ENCODE peak calls at places on chromosomes 13 and 19, in seven cellular contexts. D is neural progenitor cell; P is adrenal gland; R is Karpas-422; Y is heart left ventricle; L is keratinocyte; T is effector memory CD4-positive, alpha-beta T cell. N is an unnamed sample. For H3K9me3, the result is how much of the 10 kb centered on the place peaks cover.

GRCh38 chr13:43546821-43547220 is 240.0 kb downstream of the ENOX1 start:
- DNase-seq in D (peak), P (no peak), R (no peak), Y (no peak), L (no peak), T (no peak), N (no peak)

GRCh38 chr13:50125556-50126377 is 110.5 kb downstream of the KCNRG start:
- DNase-seq in D (peak), P (peak), R (peak), Y (peak), L (no peak), T (peak), N (peak)

GRCh38 chr13:113901231-113901630 is 37.4 kb upstream of the GAS6 start:
- DNase-seq in D (no peak), P (no peak), R (no peak), Y (no peak), L (no peak), T (no peak), N (no peak)

GRCh38 chr13:55783841-55784240 is 1356.9 kb upstream of the PRR20A start:
- DNase-seq in D (no peak), P (no peak), R (no peak), Y (no peak), L (no peak), T (no peak), N (no peak)

GRCh38 chr19:46890423-46891170 is 29.8 kb downstream of the ARHGAP35 start:
- DNase-seq in D (no peak), P (no peak), R (peak), Y (no peak), L (no peak), T (no peak), N (no peak)

GRCh38 chr19:310781-311496 is 19.7 kb upstream of the PLPP2 start:
- DNase-seq in D (no peak), P (no peak), R (no peak), Y (no peak), L (no peak), T (no peak), N (peak)

GRCh38 chr13:58960909-58961308 is 1202.8 kb downstream of the DIAPH3 start:
- DNase-seq in D (peak), P (no peak), R (peak), Y (no peak), L (no peak), T (no peak), N (no peak)

GRCh38 chr19:55372316-55373081 is 2.2 kb upstream of the IL11 start:
- DNase-seq in D (no peak), P (no peak), R (no peak), Y (no peak), L (no peak), T (peak), N (no peak)

GRCh38 chr13:32330438-32330837 is 15.1 kb downstream of the BRCA2 start:
- DNase-seq in D (no peak), P (no peak), R (no peak), Y (no peak), L (no peak), T (no peak), N (no peak)

GRCh38 chr19:28443361-28443760 is 769.6 kb downstream of the UQCRFS1 start:
- DNase-seq in D (peak), P (no peak), R (no peak), Y (no peak), L (no peak), T (no peak), N (no peak)

GRCh38 chr19:20325151-20325550 is 158.1 kb downstream of the ZNF486 start:
- DNase-seq in D (no peak), P (no peak), R (no peak), Y (no peak), L (no peak), T (no peak), N (no peak)

GRCh38 chr13:40549500-40550094 is 116.8 kb downstream of the FOXO1 start:
- DNase-seq in D (no peak), P (no peak), R (no peak), Y (no peak), L (no peak), T (no peak), N (no peak)

GRCh38 chr13:102710261-102710679 is 15.4 kb upstream of the METTL21C start:
- DNase-seq in D (no peak), P (no peak), R (no peak), Y (no peak), L (no peak), T (no peak), N (no peak)

GRCh38 chr13:32075150-32075851 is 43.7 kb downstream of the FRY start:
- DNase-seq in D (no peak), P (no peak), R (no peak), Y (no peak), L (no peak), T (no peak), N (no peak)

GRCh38 chr13:106418556-106418955 is 116.9 kb downstream of the EFNB2 start:
- DNase-seq in D (no peak), P (no peak), R (no peak), Y (no peak), L (no peak), T (no peak), N (no peak)

GRCh38 chr13:87954116-87954515 is 282.9 kb downstream of the SLITRK5 start:
- DNase-seq in D (no peak), P (no peak), R (no peak), Y (no peak), L (no peak), T (no peak), N (no peak)

GRCh38 chr13:26837102-26837501 is 76.5 kb upstream of the GPR12 start:
- DNase-seq in D (no peak), P (no peak), R (no peak), Y (no peak), L (no peak), T (no peak), N (no peak)

GRCh38 chr19:48745208-48745995 is 1.3 kb downstream of the IZUMO1 start:
- DNase-seq in D (peak), P (peak), R (peak), Y (peak), L (no peak), T (peak), N (no peak)

GRCh38 chr19:4754248-4754647 is 30.6 kb upstream of the DPP9 start:
- DNase-seq in D (no peak), P (no peak), R (peak), Y (no peak), L (no peak), T (no peak), N (no peak)

GRCh38 chr19:4425531-4425930 is 23.1 kb downstream of the CHAF1A start:
- DNase-seq in D (no peak), P (no peak), R (no peak), Y (no peak), L (no peak), T (no peak), N (no peak)

GRCh38 chr13:74047925-74048324 is 86.3 kb downstream of the KLF12 start:
- DNase-seq in D (peak), P (no peak), R (no peak), Y (no peak), L (no peak), T (no peak), N (no peak)

GRCh38 chr13:50170447-50171037 is 155.3 kb downstream of the KCNRG start:
- DNase-seq in D (no peak), P (no peak), R (no peak), Y (no peak), L (no peak), T (no peak), N (no peak)

GRCh38 chr19:677201-677600 is 1.0 kb downstream of the FSTL3 start:
- DNase-seq in D (no peak), P (peak), R (no peak), Y (peak), L (no peak), T (no peak), N (peak)

GRCh38 chr13:109918179-109918651 is 131.8 kb upstream of the IRS2 start:
- DNase-seq in D (peak), P (no peak), R (no peak), Y (no peak), L (no peak), T (no peak), N (no peak)

GRCh38 chr13:113114511-113115362 is 7.9 kb upstream of the F10 start:
- DNase-seq in D (no peak), P (no peak), R (no peak), Y (peak), L (no peak), T (no peak), N (peak)

GRCh38 chr19:10514211-10515145 is 2.8 kb downstream of the S1PR5 start:
- DNase-seq in D (peak), P (no peak), R (peak), Y (no peak), L (no peak), T (no peak), N (no peak)

GRCh38 chr13:61148211-61148610 is 267.4 kb downstream of the PCDH20 start:
- DNase-seq in D (peak), P (no peak), R (no peak), Y (no peak), L (no peak), T (no peak), N (no peak)

GRCh38 chr19:7857727-7858701 is 16.2 kb downstream of the PRR36 start:
- DNase-seq in D (peak), P (no peak), R (peak), Y (no peak), L (no peak), T (no peak), N (no peak)

GRCh38 chr13:113863511-113864302 is at the start of gene GAS6:
- DNase-seq in D (peak), P (peak), R (no peak), Y (peak), L (no peak), T (no peak), N (peak)

GRCh38 chr19:37928527-37929286 is 21.7 kb downstream of the SIPA1L3 start:
- DNase-seq in D (no peak), P (no peak), R (peak), Y (no peak), L (no peak), T (no peak), N (no peak)

GRCh38 chr13:113976711-113977684 is 3.1 kb upstream of the C13orf46 start:
- DNase-seq in D (no peak), P (no peak), R (no peak), Y (no peak), L (no peak), T (no peak), N (no peak)

GRCh38 chr19:2455481-2456300 is 1.1 kb downstream of the LMNB2 start:
- DNase-seq in D (peak), P (peak), R (peak), Y (peak), L (no peak), T (no peak), N (no peak)

GRCh38 chr13:51191743-51192142 is 30.5 kb upstream of the FAM124A start:
- DNase-seq in D (no peak), P (no peak), R (no peak), Y (no peak), L (no peak), T (no peak), N (no peak)

GRCh38 chr13:25502551-25502950 is 130.8 kb downstream of the ATP8A2 start:
- DNase-seq in D (no peak), P (no peak), R (peak), Y (no peak), L (no peak), T (no peak), N (no peak)

GRCh38 chr13:100438059-100438788 is 150.4 kb downstream of the GGACT start:
- DNase-seq in D (no peak), P (no peak), R (no peak), Y (no peak), L (no peak), T (no peak), N (no peak)
- H3K9me3 ChIP-seq in D (under half), P (under half), R (under half), Y (under half), L (under half), T (under half), N (under half)

GRCh38 chr19:54002495-54003315 is 11.3 kb downstream of the CACNG6 start:
- DNase-seq in D (no peak), P (no peak), R (no peak), Y (no peak), L (no peak), T (no peak), N (no peak)

GRCh38 chr19:54001496-54001895 is 10.1 kb downstream of the CACNG6 start:
- DNase-seq in D (no peak), P (no peak), R (no peak), Y (no peak), L (no peak), T (no peak), N (no peak)

GRCh38 chr19:53994811-53995210 is 3.4 kb downstream of the CACNG6 start:
- DNase-seq in D (no peak), P (no peak), R (no peak), Y (no peak), L (no peak), T (no peak), N (no peak)

GRCh38 chr19:53998223-53998622 is 6.8 kb downstream of the CACNG6 start:
- DNase-seq in D (no peak), P (no peak), R (no peak), Y (no peak), L (no peak), T (no peak), N (no peak)

GRCh38 chr19:53999694-54000093 is 8.3 kb downstream of the CACNG6 start:
- DNase-seq in D (no peak), P (no peak), R (no peak), Y (no peak), L (no peak), T (no peak), N (no peak)
- H3K9me3 ChIP-seq in D (under half), P (under half), R (under half), Y (under half), L (under half), T (under half), N (under half)

DNA sequence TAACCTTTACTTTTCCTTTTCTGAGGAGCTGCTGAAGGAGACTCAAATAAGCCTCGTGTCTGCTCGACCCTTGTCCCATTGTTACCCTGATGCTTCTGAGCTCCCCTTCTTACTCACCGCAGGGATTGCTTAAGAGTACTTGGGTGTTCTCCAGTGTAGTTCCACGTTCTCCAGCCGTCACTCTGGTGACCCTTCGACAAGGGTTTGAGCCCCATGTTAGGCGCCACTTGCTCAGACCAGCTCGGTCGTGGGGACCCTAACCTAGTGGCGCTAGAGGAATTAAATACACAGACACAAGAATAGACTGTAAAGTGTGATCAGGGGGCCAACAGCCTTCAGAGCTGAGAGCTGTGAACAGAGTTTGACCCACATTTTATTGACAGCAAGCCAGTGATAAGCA is 10.3 kb downstream of the ZNF480 start:
- DNase-seq in D (peak), P (no peak), R (peak), Y (no peak), L (no peak), T (no peak), N (no peak)
- H3K9me3 ChIP-seq in D (under half), P (under half), R (half or more), Y (under half), L (under half), T (under half), N (under half)

GRCh38 chr19:57974434-57974833 is at the start of gene C19orf18:
- DNase-seq in D (no peak), P (no peak), R (no peak), Y (no peak), L (no peak), T (no peak), N (no peak)

GRCh38 chr19:57978586-57979289 is 4.4 kb upstream of the C19orf18 start:
- DNase-seq in D (no peak), P (no peak), R (no peak), Y (no peak), L (no peak), T (no peak), N (no peak)
- H3K9me3 ChIP-seq in D (half or more), P (half or more), R (half or more), Y (under half), L (under half), T (half or more), N (half or more)

DNA sequence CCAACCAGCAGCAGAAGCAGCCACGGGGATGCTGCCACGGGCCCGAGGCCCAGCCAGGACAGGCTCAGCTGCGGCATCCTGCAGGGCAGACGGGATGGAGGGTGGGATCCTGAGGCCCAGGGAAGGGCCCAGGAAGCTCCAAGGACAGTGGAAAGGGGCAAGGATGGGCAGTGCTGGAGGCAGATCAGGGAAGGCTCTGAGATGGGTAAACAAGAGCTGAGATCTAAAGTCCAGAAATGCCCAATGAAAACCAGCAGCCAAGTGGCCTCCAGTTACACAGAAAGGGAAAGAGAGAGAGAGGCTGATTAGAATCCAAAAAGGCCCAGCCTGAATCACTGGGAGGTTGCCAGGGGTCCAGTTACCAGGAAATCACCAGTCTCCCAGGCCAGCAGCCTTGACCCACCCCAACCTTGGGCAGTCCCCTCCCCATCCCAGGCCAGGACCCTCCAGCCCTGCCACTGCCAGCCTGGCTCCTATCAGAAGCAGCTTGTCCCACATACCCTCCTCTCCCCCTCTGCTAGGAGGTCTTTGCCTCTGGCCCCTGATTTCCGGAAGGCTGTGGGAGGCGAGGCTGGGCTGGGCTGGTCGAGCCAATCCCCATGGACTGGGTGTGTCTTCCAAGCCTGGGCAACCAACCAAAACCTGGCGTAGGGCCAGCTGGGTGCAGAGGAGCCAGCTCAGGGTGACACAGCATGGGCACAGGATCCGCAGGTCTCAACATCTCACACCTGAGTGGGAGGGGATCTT is at the start of gene CYP4F11:
- DNase-seq in D (no peak), P (peak), R (peak), Y (peak), L (peak), T (no peak), N (no peak)
- H3K9me3 ChIP-seq in D (under half), P (under half), R (under half), Y (under half), L (under half), T (under half), N (under half)

DNA sequence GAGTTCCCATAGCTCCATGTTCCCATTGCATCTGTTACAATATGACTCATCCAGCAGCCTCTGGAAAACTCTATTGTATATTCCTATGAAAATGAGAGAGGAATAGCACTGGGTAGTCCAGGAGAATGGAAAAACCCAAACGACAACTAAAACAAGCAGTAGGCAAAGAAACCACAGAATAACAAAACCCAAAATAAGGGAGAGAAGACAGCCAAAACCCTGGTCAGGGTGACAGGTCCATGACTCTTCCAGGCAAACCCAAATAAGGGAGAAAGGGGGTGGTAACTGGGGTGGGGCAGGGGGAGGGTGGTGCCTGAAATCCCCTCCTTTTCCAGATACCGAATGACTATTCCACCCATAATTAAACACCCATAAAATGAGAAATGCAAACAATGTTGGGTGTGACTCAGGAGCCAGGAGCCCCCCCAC is 4.0 kb upstream of the ZNF8 start:
- DNase-seq in D (no peak), P (no peak), R (peak), Y (no peak), L (no peak), T (no peak), N (no peak)
- H3K9me3 ChIP-seq in D (under half), P (under half), R (under half), Y (under half), L (under half), T (under half), N (under half)

GRCh38 chr19:12112701-12113100 is 27.4 kb downstream of the ZNF20 start:
- DNase-seq in D (no peak), P (no peak), R (peak), Y (no peak), L (no peak), T (no peak), N (no peak)

GRCh38 chr19:12113121-12113520 is 27.0 kb downstream of the ZNF20 start:
- DNase-seq in D (no peak), P (no peak), R (peak), Y (no peak), L (no peak), T (no peak), N (no peak)

GRCh38 chr19:12112238-12112637 is 27.9 kb downstream of the ZNF20 start:
- DNase-seq in D (no peak), P (no peak), R (peak), Y (no peak), L (no peak), T (no peak), N (no peak)

GRCh38 chr19:12111176-12111575 is 29.0 kb downstream of the ZNF20 start:
- DNase-seq in D (no peak), P (no peak), R (peak), Y (no peak), L (no peak), T (no peak), N (no peak)
- H3K9me3 ChIP-seq in D (half or more), P (under half), R (under half), Y (under half), L (under half), T (under half), N (under half)

DNA sequence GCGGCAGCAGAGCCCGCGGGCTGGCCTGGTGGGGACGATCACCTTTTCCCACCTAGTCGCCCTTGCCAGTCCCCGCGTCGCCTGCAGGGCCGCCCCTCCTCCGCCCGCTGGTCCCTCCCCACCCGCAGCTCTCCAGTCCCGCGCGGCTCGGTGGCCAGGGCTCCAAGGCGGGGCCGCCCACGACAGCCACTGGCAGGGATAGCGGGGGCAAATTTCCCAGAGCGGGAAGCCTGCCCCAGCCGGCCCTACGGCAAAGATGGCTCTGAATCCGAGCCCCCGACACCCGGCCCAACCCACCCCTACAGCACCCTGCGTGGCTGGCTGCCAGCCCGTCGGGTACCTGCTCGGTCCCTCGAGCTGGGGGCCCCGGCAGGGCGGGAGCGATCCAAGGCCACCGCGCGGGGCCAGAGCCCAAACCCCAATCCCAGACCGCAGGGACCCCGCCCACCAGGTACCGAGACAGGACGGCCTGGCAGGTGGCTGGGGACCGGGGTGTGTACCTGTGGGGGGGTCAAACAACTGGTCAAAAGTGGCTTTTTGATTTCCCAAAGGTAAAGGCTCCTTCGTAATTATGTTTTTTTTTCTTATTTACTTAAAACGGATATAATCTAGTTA is 6.3 kb upstream of the ZNF98 start:
- DNase-seq in D (no peak), P (no peak), R (no peak), Y (no peak), L (no peak), T (no peak), N (no peak)
- H3K9me3 ChIP-seq in D (under half), P (under half), R (under half), Y (under half), L (under half), T (under half), N (under half)